ENCODE peak calls at places on chromosomes 5 and 9, in eight cellular contexts. P is CD8-positive, alpha-beta memory T cell; L is RPMI8226; U is NCI-H2081; G is fibroblast of the aortic adventitia; C is HS-5; D is Daoy; T is endothelial cell. I is an unnamed sample.

GRCh38 chr9:36165766-36166149 is 3.4 kb upstream of the CCIN start:
- DNase-seq in P (no peak), L (no peak), U (no peak), G (peak; percentile 84), C (no peak), D (no peak), T (no peak), I (peak; percentile 73)

GRCh38 chr5:169803077-169803981 is 166.3 kb downstream of the DOCK2 start:
- DNase-seq in P (no peak), L (no peak), U (no peak), G (peak; percentile 100), C (peak; percentile 97), D (peak; percentile 92), T (no peak), I (peak; percentile 94)

GRCh38 chr5:32197032-32197431 is 22.9 kb upstream of the GOLPH3 start:
- DNase-seq in P (no peak), L (no peak), U (no peak), G (no peak), C (no peak), D (no peak), T (no peak), I (no peak)

GRCh38 chr9:128689820-128690683 is 1.0 kb downstream of the SET start:
- DNase-seq in P (peak; percentile 53), L (peak; percentile 71), U (peak; percentile 53), G (peak; percentile 39), C (no peak), D (peak; percentile 69), T (peak; percentile 41), I (peak; percentile 77)

GRCh38 chr5:17370651-17371050 is 127.4 kb upstream of the TAF11L2 start:
- DNase-seq in P (no peak), L (no peak), U (no peak), G (no peak), C (no peak), D (no peak), T (no peak), I (no peak)

GRCh38 chr5:14008819-14009311 is 64.4 kb upstream of the DNAH5 start:
- DNase-seq in P (no peak), L (no peak), U (peak; percentile 41), G (no peak), C (no peak), D (no peak), T (peak; percentile 14), I (no peak)

GRCh38 chr9:124132671-124133147 is 121.1 kb downstream of the LHX2 start:
- DNase-seq in P (no peak), L (no peak), U (no peak), G (no peak), C (no peak), D (peak; percentile 86), T (no peak), I (no peak)

GRCh38 chr5:95066048-95066447 is 218.8 kb downstream of the MCTP1 start:
- DNase-seq in P (no peak), L (no peak), U (no peak), G (no peak), C (no peak), D (no peak), T (no peak), I (no peak)

GRCh38 chr9:35673132-35673997 is at the start of gene CA9:
- DNase-seq in P (no peak), L (peak; percentile 55), U (peak; percentile 36), G (no peak), C (no peak), D (no peak), T (no peak), I (no peak)

GRCh38 chr5:38846379-38846967 is 661 bp downstream of the OSMR start:
- DNase-seq in P (no peak), L (no peak), U (no peak), G (peak; percentile 43), C (no peak), D (peak; percentile 37), T (no peak), I (peak; percentile 34)

GRCh38 chr5:165525268-165525667 is 2019.8 kb downstream of the MAT2B start:
- DNase-seq in P (no peak), L (no peak), U (no peak), G (peak; percentile 20), C (peak; percentile 68), D (peak; percentile 70), T (no peak), I (peak; percentile 39)

GRCh38 chr9:136255166-136255538 is 9.5 kb upstream of the QSOX2 start:
- DNase-seq in P (no peak), L (no peak), U (no peak), G (peak; percentile 54), C (no peak), D (peak; percentile 94), T (no peak), I (peak; percentile 44)

GRCh38 chr5:72539038-72539437 is 31.8 kb upstream of the ZNF366 start:
- DNase-seq in P (no peak), L (no peak), U (no peak), G (no peak), C (no peak), D (no peak), T (no peak), I (no peak)

GRCh38 chr5:16812911-16813310 is 123.2 kb downstream of the MYO10 start:
- DNase-seq in P (no peak), L (no peak), U (peak; percentile 10), G (peak; percentile 93), C (no peak), D (peak; percentile 48), T (no peak), I (peak; percentile 20)

GRCh38 chr9:89178162-89179120 is at the start of gene SHC3:
- DNase-seq in P (no peak), L (peak; percentile 50), U (no peak), G (peak; percentile 52), C (no peak), D (peak; percentile 72), T (peak; percentile 26), I (peak; percentile 45)

GRCh38 chr5:140108093-140109049 is 5.5 kb upstream of the PURA start:
- DNase-seq in P (peak; percentile 19), L (peak; percentile 51), U (peak; percentile 46), G (no peak), C (no peak), D (peak; percentile 54), T (peak; percentile 16), I (peak; percentile 56)

GRCh38 chr5:16754621-16755020 is 137.8 kb upstream of the RETREG1 start:
- DNase-seq in P (no peak), L (no peak), U (no peak), G (no peak), C (no peak), D (no peak), T (no peak), I (no peak)

GRCh38 chr5:36777105-36777757 is 99.3 kb upstream of the NIPBL start:
- DNase-seq in P (no peak), L (no peak), U (peak; percentile 27), G (peak; percentile 31), C (no peak), D (peak; percentile 10), T (peak; percentile 56), I (peak; percentile 19)

I was measured in adipocyte.